ENCODE peak calls at places on chromosome 1, in seven cellular contexts. Z is BE2C; J is mesenchymal stem cell; V is NCI-H748 treated with DMSO at 0.1 percent for 48 hours; E is CD8-positive, alpha-beta memory T cell; O is activated T-cell treated with anti-CD3 and anti-CD28 coated beads for 24 hours; H is fibroblast of lung. B is an unnamed sample.

GRCh38 chr1:51861669-51862068 is 16.9 kb downstream of the NRDC start:
- DNase-seq in Z (no peak), O (no peak), V (no peak), J (peak), E (no peak), H (peak), B (no peak)

GRCh38 chr1:226649780-226650179 is 89.3 kb downstream of the ITPKB start:
- DNase-seq in J (no peak), E (peak), H (peak), Z (no peak), O (no peak), V (no peak), B (no peak)

GRCh38 chr1:77668924-77669449 is 13.5 kb downstream of the ZZZ3 start:
- DNase-seq in E (no peak), Z (no peak), V (no peak), O (no peak), J (peak), H (no peak), B (no peak)

GRCh38 chr1:158248122-158248521 is 6.1 kb upstream of the CD1A start:
- DNase-seq in H (no peak), E (peak), J (no peak), Z (no peak), O (no peak), V (no peak), B (peak)

GRCh38 chr1:16076003-16076870 is 2.8 kb upstream of the FAM131C start:
- DNase-seq in J (peak), H (peak), Z (peak), V (no peak), O (no peak), E (no peak), B (no peak)

GRCh38 chr1:166952002-166952746 is 23.2 kb downstream of the ILDR2 start:
- DNase-seq in E (no peak), O (no peak), H (peak), Z (no peak), V (no peak), J (peak), B (no peak)

GRCh38 chr1:2314297-2314802 is 77.0 kb downstream of the MORN1 start:
- DNase-seq in E (peak), O (no peak), Z (peak), J (peak), V (no peak), H (peak), B (no peak)

GRCh38 chr1:49050041-49050440 is 273.4 kb upstream of the BEND5 start:
- DNase-seq in J (no peak), Z (no peak), E (no peak), O (no peak), H (no peak), V (no peak), B (no peak)

B was measured in HL-60.